ENCODE peak calls at places on chromosome 16, in four cellular contexts. One of them, this sample, is unnamed.

GRCh38 chr16:50666658-50667496 is 14.2 kb downstream of the SNX20 start:
- DNase-seq in body of pancreas: no peak
- DNase-seq in uterus: no peak
- DNase-seq in fibroblast of the aortic adventitia: no peak
- DNase-seq in this sample: no peak

GRCh38 chr16:1475552-1476114 is 805 bp upstream of the CLCN7 start:
- DNase-seq in body of pancreas: no peak
- DNase-seq in uterus: no peak
- DNase-seq in fibroblast of the aortic adventitia: no peak
- DNase-seq in this sample: no peak

GRCh38 chr16:49834496-49835009 is 21.4 kb downstream of the ZNF423 start:
- DNase-seq in body of pancreas: no peak
- DNase-seq in uterus: peak
- DNase-seq in fibroblast of the aortic adventitia: no peak
- DNase-seq in this sample: peak

GRCh38 chr16:4892356-4893102 is 44.4 kb downstream of the PPL start:
- DNase-seq in body of pancreas: no peak
- DNase-seq in uterus: no peak
- DNase-seq in fibroblast of the aortic adventitia: peak
- DNase-seq in this sample: peak

GRCh38 chr16:15777533-15778203 is 79.2 kb downstream of the MYH11 start:
- DNase-seq in body of pancreas: no peak
- DNase-seq in uterus: no peak
- DNase-seq in fibroblast of the aortic adventitia: peak
- DNase-seq in this sample: no peak

GRCh38 chr16:13351651-13352217 is 450.3 kb downstream of the SHISA9 start:
- DNase-seq in body of pancreas: no peak
- DNase-seq in uterus: no peak
- DNase-seq in fibroblast of the aortic adventitia: no peak
- DNase-seq in this sample: no peak

GRCh38 chr16:129075-129474 is 9.4 kb downstream of the NPRL3 start:
- DNase-seq in body of pancreas: no peak
- DNase-seq in uterus: no peak
- DNase-seq in fibroblast of the aortic adventitia: no peak
- DNase-seq in this sample: peak

GRCh38 chr16:29996773-29997250 is 771 bp downstream of the INO80E start:
- DNase-seq in body of pancreas: no peak
- DNase-seq in uterus: no peak
- DNase-seq in fibroblast of the aortic adventitia: no peak
- DNase-seq in this sample: no peak

GRCh38 chr16:830107-830870 is 29.8 kb upstream of the GNG13 start:
- DNase-seq in body of pancreas: no peak
- DNase-seq in uterus: no peak
- DNase-seq in fibroblast of the aortic adventitia: no peak
- DNase-seq in this sample: no peak

GRCh38 chr16:67146523-67147357 is 4.1 kb downstream of the B3GNT9 start:
- DNase-seq in body of pancreas: no peak
- DNase-seq in uterus: no peak
- DNase-seq in fibroblast of the aortic adventitia: no peak
- DNase-seq in this sample: peak

GRCh38 chr16:88883117-88883895 is 16.8 kb upstream of the PABPN1L start:
- DNase-seq in body of pancreas: no peak
- DNase-seq in uterus: no peak
- DNase-seq in fibroblast of the aortic adventitia: peak
- DNase-seq in this sample: no peak

GRCh38 chr16:46690281-46691178 is 1.1 kb downstream of the ORC6 start:
- DNase-seq in body of pancreas: no peak
- DNase-seq in uterus: no peak
- DNase-seq in fibroblast of the aortic adventitia: peak
- DNase-seq in this sample: peak

GRCh38 chr16:88798772-88799455 is 4.7 kb upstream of the CDT1 start:
- DNase-seq in body of pancreas: no peak
- DNase-seq in uterus: no peak
- DNase-seq in fibroblast of the aortic adventitia: no peak
- DNase-seq in this sample: peak

GRCh38 chr16:87569601-87570559 is 32.4 kb upstream of the JPH3 start:
- DNase-seq in body of pancreas: no peak
- DNase-seq in uterus: no peak
- DNase-seq in fibroblast of the aortic adventitia: peak
- DNase-seq in this sample: peak

GRCh38 chr16:31099860-31100638 is 5.5 kb upstream of the VKORC1 start:
- DNase-seq in body of pancreas: no peak
- DNase-seq in uterus: no peak
- DNase-seq in fibroblast of the aortic adventitia: peak
- DNase-seq in this sample: peak

GRCh38 chr16:80778707-80779106 is 25.7 kb downstream of the CDYL2 start:
- DNase-seq in body of pancreas: no peak
- DNase-seq in uterus: no peak
- DNase-seq in fibroblast of the aortic adventitia: no peak
- DNase-seq in this sample: peak

GRCh38 chr16:64654137-64654652 is 467.7 kb downstream of the CDH11 start:
- DNase-seq in body of pancreas: no peak
- DNase-seq in uterus: no peak
- DNase-seq in fibroblast of the aortic adventitia: peak
- DNase-seq in this sample: no peak

GRCh38 chr16:51755039-51755501 is 604.0 kb upstream of the SALL1 start:
- DNase-seq in body of pancreas: no peak
- DNase-seq in uterus: no peak
- DNase-seq in fibroblast of the aortic adventitia: no peak
- DNase-seq in this sample: no peak

GRCh38 chr16:88385112-88385594 is 2.4 kb downstream of the ZNF469 start:
- DNase-seq in body of pancreas: no peak
- DNase-seq in uterus: no peak
- DNase-seq in fibroblast of the aortic adventitia: no peak
- DNase-seq in this sample: peak

GRCh38 chr16:58515871-58516767 is 802 bp downstream of the SETD6 start:
- DNase-seq in body of pancreas: peak
- DNase-seq in uterus: no peak
- DNase-seq in fibroblast of the aortic adventitia: no peak
- DNase-seq in this sample: peak

GRCh38 chr16:19119564-19119963 is 5.8 kb downstream of the ITPRIPL2 start:
- DNase-seq in body of pancreas: no peak
- DNase-seq in uterus: peak
- DNase-seq in fibroblast of the aortic adventitia: peak
- DNase-seq in this sample: peak

GRCh38 chr16:85173077-85173980 is 61.1 kb upstream of the CIBAR2 start:
- DNase-seq in body of pancreas: no peak
- DNase-seq in uterus: no peak
- DNase-seq in fibroblast of the aortic adventitia: peak
- DNase-seq in this sample: peak

GRCh38 chr16:66486773-66487579 is 59.9 kb downstream of the BEAN1 start:
- DNase-seq in body of pancreas: peak
- DNase-seq in uterus: peak
- DNase-seq in fibroblast of the aortic adventitia: peak
- DNase-seq in this sample: peak

GRCh38 chr16:15972046-15972868 is 22.8 kb downstream of the ABCC1 start:
- DNase-seq in body of pancreas: no peak
- DNase-seq in uterus: no peak
- DNase-seq in fibroblast of the aortic adventitia: no peak
- DNase-seq in this sample: peak

GRCh38 chr16:47017636-47018035 is 44.2 kb upstream of the DNAJA2 start:
- DNase-seq in body of pancreas: no peak
- DNase-seq in uterus: no peak
- DNase-seq in fibroblast of the aortic adventitia: no peak
- DNase-seq in this sample: no peak

GRCh38 chr16:53082509-53082908 is 27.7 kb downstream of the CHD9 start:
- DNase-seq in body of pancreas: no peak
- DNase-seq in uterus: no peak
- DNase-seq in fibroblast of the aortic adventitia: no peak
- DNase-seq in this sample: no peak

GRCh38 chr16:9306753-9307152 is 215.3 kb downstream of the HAPSTR1 start:
- DNase-seq in body of pancreas: no peak
- DNase-seq in uterus: no peak
- DNase-seq in fibroblast of the aortic adventitia: no peak
- DNase-seq in this sample: no peak

GRCh38 chr16:66409156-66409555 is 17.9 kb upstream of the BEAN1 start:
- DNase-seq in body of pancreas: no peak
- DNase-seq in uterus: no peak
- DNase-seq in fibroblast of the aortic adventitia: peak
- DNase-seq in this sample: no peak

GRCh38 chr16:87855852-87856715 is 13.2 kb downstream of the SLC7A5 start:
- DNase-seq in body of pancreas: no peak
- DNase-seq in uterus: no peak
- DNase-seq in fibroblast of the aortic adventitia: no peak
- DNase-seq in this sample: peak

GRCh38 chr16:3824121-3824795 is 56.3 kb downstream of the CREBBP start:
- DNase-seq in body of pancreas: no peak
- DNase-seq in uterus: no peak
- DNase-seq in fibroblast of the aortic adventitia: no peak
- DNase-seq in this sample: no peak

GRCh38 chr16:81181013-81181720 is 57.3 kb upstream of the BCO1 start:
- DNase-seq in body of pancreas: peak
- DNase-seq in uterus: peak
- DNase-seq in fibroblast of the aortic adventitia: peak
- DNase-seq in this sample: peak

GRCh38 chr16:1375298-1375640 is 23.5 kb downstream of the GNPTG start:
- DNase-seq in body of pancreas: no peak
- DNase-seq in uterus: no peak
- DNase-seq in fibroblast of the aortic adventitia: no peak
- DNase-seq in this sample: no peak

GRCh38 chr16:2992383-2993081 is 12.3 kb upstream of the PKMYT1 start:
- DNase-seq in body of pancreas: no peak
- DNase-seq in uterus: no peak
- DNase-seq in fibroblast of the aortic adventitia: no peak
- DNase-seq in this sample: no peak

GRCh38 chr16:23124315-23124714 is 24.9 kb downstream of the USP31 start:
- DNase-seq in body of pancreas: no peak
- DNase-seq in uterus: peak
- DNase-seq in fibroblast of the aortic adventitia: peak
- DNase-seq in this sample: no peak

GRCh38 chr16:73056911-73057310 is 9.0 kb upstream of the ZFHX3 start:
- DNase-seq in body of pancreas: no peak
- DNase-seq in uterus: no peak
- DNase-seq in fibroblast of the aortic adventitia: peak
- DNase-seq in this sample: peak

GRCh38 chr16:78629173-78629572 is 529.7 kb downstream of the WWOX start:
- DNase-seq in body of pancreas: no peak
- DNase-seq in uterus: no peak
- DNase-seq in fibroblast of the aortic adventitia: no peak
- DNase-seq in this sample: no peak

GRCh38 chr16:86984286-86984685 is 332.9 kb downstream of the C16orf95 start:
- DNase-seq in body of pancreas: no peak
- DNase-seq in uterus: no peak
- DNase-seq in fibroblast of the aortic adventitia: no peak
- DNase-seq in this sample: peak

GRCh38 chr16:4496305-4496704 is 20.1 kb downstream of the HMOX2 start:
- DNase-seq in body of pancreas: no peak
- DNase-seq in uterus: no peak
- DNase-seq in fibroblast of the aortic adventitia: peak
- DNase-seq in this sample: peak

GRCh38 chr16:74623214-74623842 is 16.4 kb upstream of the GLG1 start:
- DNase-seq in body of pancreas: no peak
- DNase-seq in uterus: no peak
- DNase-seq in fibroblast of the aortic adventitia: peak
- DNase-seq in this sample: peak
- TF ChIP-seq CTCF in body of pancreas: peak
- TF ChIP-seq CTCF in uterus: peak
- TF ChIP-seq CTCF in fibroblast of the aortic adventitia: peak
- TF ChIP-seq CTCF in this sample: peak

GRCh38 chr16:84115919-84116719 is 623 bp downstream of the MBTPS1 start:
- DNase-seq in body of pancreas: peak
- DNase-seq in uterus: peak
- DNase-seq in fibroblast of the aortic adventitia: peak
- DNase-seq in this sample: no peak

GRCh38 chr16:84120023-84120422 is 3.3 kb upstream of the MBTPS1 start:
- DNase-seq in body of pancreas: no peak
- DNase-seq in uterus: no peak
- DNase-seq in fibroblast of the aortic adventitia: no peak
- DNase-seq in this sample: no peak

GRCh38 chr16:84117482-84117843 is 721 bp upstream of the MBTPS1 start:
- DNase-seq in body of pancreas: no peak
- DNase-seq in uterus: no peak
- DNase-seq in fibroblast of the aortic adventitia: no peak
- DNase-seq in this sample: peak

GRCh38 chr16:84119368-84119767 is 2.6 kb upstream of the MBTPS1 start:
- DNase-seq in body of pancreas: no peak
- DNase-seq in uterus: no peak
- DNase-seq in fibroblast of the aortic adventitia: no peak
- DNase-seq in this sample: no peak

DNA sequence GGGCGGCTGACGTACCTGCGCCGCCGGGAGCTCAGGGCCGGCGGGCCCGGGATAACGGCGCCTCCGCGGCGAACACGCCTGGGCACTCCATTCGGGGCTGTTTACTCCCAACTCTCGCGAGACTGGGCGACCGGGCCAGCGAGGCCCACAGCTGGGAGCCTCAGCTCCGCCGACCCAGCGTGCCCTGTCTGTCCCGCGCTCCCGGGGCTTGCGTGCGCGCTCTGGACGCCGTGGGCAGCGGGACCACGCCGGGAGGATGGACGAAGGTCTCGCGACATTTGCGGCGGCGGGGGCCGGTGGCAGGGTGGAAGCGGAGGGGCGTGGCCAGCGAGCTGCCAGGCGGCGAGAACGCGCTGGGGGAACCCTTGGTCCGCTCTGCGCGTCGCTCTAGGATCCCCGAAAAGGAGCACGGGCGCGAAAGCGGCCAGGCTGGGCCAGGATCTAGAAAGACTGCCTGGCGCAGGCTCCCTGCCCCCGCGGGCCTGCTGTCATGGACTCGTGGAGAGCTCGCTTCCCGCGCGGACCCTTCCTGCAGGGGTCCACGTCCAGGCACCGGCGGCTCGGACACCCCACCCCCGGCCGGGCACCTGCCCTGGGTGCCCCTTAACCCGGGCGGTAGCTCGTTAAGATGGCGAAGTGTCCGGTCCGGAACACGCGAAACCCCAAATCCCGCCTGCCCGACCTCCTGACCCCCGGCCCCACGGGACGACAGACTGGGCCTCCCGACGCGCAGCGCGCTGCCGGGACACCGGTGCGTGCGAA is at the start of gene MBTPS1:
- DNase-seq in body of pancreas: peak
- DNase-seq in uterus: peak
- DNase-seq in fibroblast of the aortic adventitia: peak
- DNase-seq in this sample: peak
- TF ChIP-seq CTCF in body of pancreas: no peak
- TF ChIP-seq CTCF in uterus: no peak
- TF ChIP-seq CTCF in fibroblast of the aortic adventitia: no peak
- TF ChIP-seq CTCF in this sample: no peak

GRCh38 chr16:21614896-21615295 is 15.5 kb downstream of the METTL9 start:
- DNase-seq in body of pancreas: no peak
- DNase-seq in uterus: no peak
- DNase-seq in fibroblast of the aortic adventitia: no peak
- DNase-seq in this sample: no peak
- TF ChIP-seq CTCF in body of pancreas: no peak
- TF ChIP-seq CTCF in uterus: no peak
- TF ChIP-seq CTCF in fibroblast of the aortic adventitia: peak
- TF ChIP-seq CTCF in this sample: peak

GRCh38 chr16:83392743-83393142 is 415.0 kb upstream of the HSBP1 start:
- DNase-seq in body of pancreas: no peak
- DNase-seq in uterus: no peak
- DNase-seq in fibroblast of the aortic adventitia: no peak
- DNase-seq in this sample: no peak
- TF ChIP-seq CTCF in body of pancreas: no peak
- TF ChIP-seq CTCF in uterus: no peak
- TF ChIP-seq CTCF in fibroblast of the aortic adventitia: no peak
- TF ChIP-seq CTCF in this sample: no peak